ENCODE peak calls at places on chromosome 10, in four cellular contexts. T, G, L and A are unnamed samples.

GRCh38 chr10:51937736-51938135 is 238.3 kb upstream of the CSTF2T start:
- DNase-seq in T (no peak), G (no peak), L (no peak), A (no peak)

GRCh38 chr10:132520147-132520811 is 17.3 kb upstream of the INPP5A start:
- DNase-seq in T (no peak), G (no peak), L (peak), A (no peak)

GRCh38 chr10:97643586-97643985 is 3.1 kb downstream of the PI4K2A start:
- DNase-seq in T (no peak), G (no peak), L (no peak), A (no peak)

GRCh38 chr10:12981570-12981969 is 19.9 kb downstream of the CCDC3 start:
- DNase-seq in T (no peak), G (no peak), L (no peak), A (peak)

GRCh38 chr10:63713191-63714144 is 192.3 kb downstream of the REEP3 start:
- DNase-seq in T (no peak), G (no peak), L (peak), A (no peak)

GRCh38 chr10:37831495-37832333 is 25.7 kb downstream of the ZNF248 start:
- DNase-seq in T (no peak), G (no peak), L (no peak), A (peak)

GRCh38 chr10:89147256-89147655 is 59.9 kb downstream of the CH25H start:
- DNase-seq in T (no peak), G (no peak), L (no peak), A (no peak)

GRCh38 chr10:62264702-62265436 is 3.8 kb downstream of the RTKN2 start:
- DNase-seq in T (peak), G (no peak), L (no peak), A (peak)

GRCh38 chr10:113552723-113553122 is at the start of gene HABP2:
- DNase-seq in T (no peak), G (no peak), L (no peak), A (no peak)

GRCh38 chr10:77823811-77824542 is 102.6 kb downstream of the DLG5 start:
- DNase-seq in T (no peak), G (no peak), L (no peak), A (no peak)

GRCh38 chr10:132518572-132519381 is 18.8 kb upstream of the INPP5A start:
- DNase-seq in T (peak), G (no peak), L (no peak), A (no peak)

GRCh38 chr10:129046074-129046681 is 420.9 kb upstream of the MGMT start:
- DNase-seq in T (no peak), G (no peak), L (no peak), A (no peak)

GRCh38 chr10:30583778-30584415 is 45.7 kb downstream of the LYZL2 start:
- DNase-seq in T (no peak), G (no peak), L (peak), A (peak)

GRCh38 chr10:114566064-114566463 is 92.0 kb downstream of the ABLIM1 start:
- DNase-seq in T (no peak), G (no peak), L (no peak), A (no peak)

GRCh38 chr10:2919016-2919415 is 148.3 kb upstream of the PFKP start:
- DNase-seq in T (no peak), G (no peak), L (no peak), A (no peak)